ENCODE peak calls at places on chromosomes 2 and 18, in four cellular contexts. N, M, Q and V are unnamed samples. For H3K9me3, the result is how much of the 10 kb centered on the place peaks cover.

GRCh38 chr2:158725496-158725895 is 69.6 kb upstream of the DAPL1 start:
- DNase-seq in N (no peak), M (no peak), Q (no peak), V (no peak)

GRCh38 chr18:23812566-23813440 is 123.5 kb downstream of the LAMA3 start:
- DNase-seq in N (no peak), M (no peak), Q (no peak), V (no peak)

GRCh38 chr2:236728916-236729670 is 159.5 kb downstream of the ACKR3 start:
- DNase-seq in N (no peak), M (no peak), Q (no peak), V (no peak)

GRCh38 chr2:154740360-154740759 is 41.9 kb downstream of the KCNJ3 start:
- DNase-seq in N (no peak), M (no peak), Q (no peak), V (no peak)

GRCh38 chr18:22856870-22857269 is 76.3 kb upstream of the RBBP8 start:
- DNase-seq in N (no peak), M (no peak), Q (no peak), V (peak)

GRCh38 chr2:144832048-144832447 is 312.1 kb upstream of the ZEB2 start:
- DNase-seq in N (no peak), M (no peak), Q (no peak), V (no peak)

GRCh38 chr18:51211552-51211951 is 14.1 kb upstream of the MEX3C start:
- DNase-seq in N (no peak), M (peak), Q (no peak), V (no peak)

GRCh38 chr2:74873678-74874640 is 40.0 kb downstream of the HK2 start:
- DNase-seq in N (no peak), M (no peak), Q (no peak), V (no peak)

GRCh38 chr18:79728931-79729586 is 49.5 kb downstream of the CTDP1 start:
- DNase-seq in N (no peak), M (no peak), Q (no peak), V (no peak)

GRCh38 chr2:121949271-121949670 is 193.8 kb downstream of the TSN start:
- DNase-seq in N (no peak), M (no peak), Q (no peak), V (no peak)

GRCh38 chr2:70041666-70042065 is 45.6 kb upstream of the PCBP1 start:
- DNase-seq in N (no peak), M (no peak), Q (no peak), V (no peak)

GRCh38 chr2:201887851-201888451 is 81.6 kb downstream of the CDK15 start:
- DNase-seq in N (no peak), M (no peak), Q (no peak), V (no peak)

GRCh38 chr2:10494351-10495066 is 46.4 kb upstream of the ODC1 start:
- DNase-seq in N (peak), M (no peak), Q (no peak), V (no peak)

GRCh38 chr2:144553379-144553778 is 33.5 kb upstream of the ZEB2 start:
- DNase-seq in N (no peak), M (no peak), Q (no peak), V (no peak)

GRCh38 chr2:158779621-158780020 is 15.5 kb upstream of the DAPL1 start:
- DNase-seq in N (no peak), M (no peak), Q (peak), V (no peak)

GRCh38 chr2:135742307-135742838 is 718 bp downstream of the UBXN4 start:
- DNase-seq in N (peak), M (peak), Q (peak), V (peak)

GRCh38 chr18:26268454-26268853 is 42.2 kb downstream of the TAF4B start:
- DNase-seq in N (no peak), M (no peak), Q (no peak), V (no peak)

GRCh38 chr18:28359177-28359576 is 182.2 kb upstream of the CDH2 start:
- DNase-seq in N (no peak), M (no peak), Q (no peak), V (no peak)

GRCh38 chr2:127407661-127408003 is 10.6 kb upstream of the PROC start:
- DNase-seq in N (no peak), M (no peak), Q (no peak), V (no peak)

GRCh38 chr2:127408807-127409099 is 9.5 kb upstream of the PROC start:
- DNase-seq in N (no peak), M (no peak), Q (no peak), V (no peak)

GRCh38 chr2:127406454-127406853 is 11.8 kb upstream of the PROC start:
- DNase-seq in N (no peak), M (no peak), Q (no peak), V (no peak)

GRCh38 chr2:127407091-127407490 is 11.1 kb upstream of the PROC start:
- DNase-seq in N (no peak), M (no peak), Q (no peak), V (no peak)

GRCh38 chr2:127408004-127408806 is 10.0 kb upstream of the PROC start:
- DNase-seq in N (peak), M (peak), Q (peak), V (peak)
- TF ChIP-seq POLR2A in N (no peak), M (peak), Q (peak), V (peak)

DNA sequence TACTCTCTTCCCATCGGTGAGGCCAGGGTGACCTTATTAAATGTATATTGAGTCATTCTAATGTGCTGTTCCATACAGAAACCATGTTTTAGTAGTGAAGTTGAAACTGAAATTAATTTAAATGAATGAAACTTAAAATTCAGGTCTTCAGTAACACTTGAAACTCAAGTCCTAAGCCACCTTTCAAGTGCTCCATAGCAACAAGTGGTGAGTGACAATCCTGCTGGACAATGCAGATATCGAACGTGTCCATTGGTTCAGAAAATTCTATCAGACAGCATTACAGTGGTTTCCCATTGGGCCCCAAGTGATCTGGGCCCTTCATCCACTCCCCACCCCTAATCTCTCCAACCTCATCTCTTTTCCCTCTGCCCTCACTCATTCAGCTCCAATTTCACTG is 48.7 kb downstream of the HNMT start:
- DNase-seq in N (no peak), M (no peak), Q (no peak), V (no peak)
- H3K9me3 ChIP-seq in N (under half), M (under half), Q (under half), V (under half)

DNA sequence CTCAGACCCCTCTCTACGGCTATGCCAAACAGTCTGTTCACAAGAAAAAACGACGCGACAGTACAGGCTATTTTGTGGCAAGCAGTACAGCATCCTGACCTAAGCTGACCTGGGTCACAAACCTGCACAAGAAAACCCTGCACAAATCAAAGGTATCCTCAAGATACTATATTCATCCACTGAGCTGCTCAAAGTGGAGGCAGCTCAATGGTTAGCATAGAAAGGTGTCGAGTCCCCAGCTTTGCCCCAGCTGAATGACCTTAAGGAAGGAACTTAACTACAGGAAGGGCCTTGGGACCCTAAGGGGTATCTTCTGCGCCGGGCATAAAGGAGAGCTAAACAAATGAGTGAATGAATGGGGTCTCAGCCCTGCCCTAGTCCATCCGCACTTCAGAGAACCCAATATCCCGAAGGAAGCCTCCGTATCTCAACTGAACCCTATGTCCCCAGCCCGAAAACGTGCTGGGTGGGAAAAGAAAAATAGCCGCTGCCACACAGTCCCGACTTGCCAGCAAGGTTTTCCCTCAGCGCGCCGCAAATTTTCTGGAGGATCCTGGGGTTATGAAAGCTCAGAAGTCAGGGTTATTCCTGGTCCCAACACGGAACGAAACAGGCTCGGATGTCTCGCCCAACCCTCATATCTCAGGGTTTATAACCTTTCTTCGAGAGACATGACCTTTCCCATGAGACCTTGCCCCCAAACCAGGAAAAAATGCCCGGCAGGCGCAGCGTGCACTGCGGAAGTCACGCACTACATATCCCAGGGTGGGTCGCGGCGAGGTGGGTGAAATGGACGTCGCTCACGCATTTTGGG is at the start of gene FASTKD1:
- DNase-seq in N (peak), M (peak), Q (peak), V (peak)
- TF ChIP-seq POLR2A in N (no peak), M (no peak), Q (peak), V (no peak)

DNA sequence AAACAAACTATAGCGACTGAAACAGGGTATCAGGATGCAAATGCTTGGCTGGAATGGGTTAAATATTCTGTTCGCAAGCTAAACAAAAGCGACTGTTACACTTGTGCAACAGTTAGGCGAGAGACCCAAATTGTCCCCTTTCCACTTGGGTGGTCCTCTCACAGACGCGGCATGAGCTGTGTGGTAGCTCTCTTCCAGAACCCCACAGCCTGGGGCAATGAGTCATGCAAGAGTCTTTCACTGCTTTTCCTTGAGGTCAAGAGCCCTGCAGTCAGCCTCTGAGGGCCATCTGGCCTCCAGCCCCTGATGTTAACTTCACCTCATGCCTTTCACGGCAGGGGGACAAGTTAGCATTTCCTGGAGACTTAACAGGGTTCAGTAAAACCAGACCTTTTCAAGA is 25.7 kb downstream of the SULT1C4 start:
- DNase-seq in N (no peak), M (no peak), Q (no peak), V (no peak)
- H3K9me3 ChIP-seq in N (under half), M (under half), Q (under half), V (under half)

DNA sequence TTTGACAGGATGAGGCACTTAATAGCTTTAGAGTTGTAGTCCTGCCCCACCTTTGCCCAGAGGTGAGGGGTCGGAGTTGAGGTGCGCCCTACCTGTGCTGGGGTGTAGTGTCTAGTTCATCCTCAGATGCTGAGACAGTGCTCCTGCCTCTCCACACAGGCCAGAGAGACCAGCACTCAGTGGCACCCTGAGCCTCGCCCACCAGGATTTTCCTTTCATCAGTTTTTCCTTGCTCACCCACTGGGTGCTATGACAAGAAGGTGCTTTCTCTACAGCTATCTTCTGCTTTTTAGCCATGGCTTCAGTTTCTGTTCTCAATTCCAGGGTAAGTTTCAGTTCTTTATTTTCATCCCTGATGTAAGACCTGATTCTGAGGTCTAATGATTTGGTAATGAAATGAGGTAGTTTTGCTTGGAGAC is 16.8 kb upstream of the TMEM131 start:
- DNase-seq in N (no peak), M (no peak), Q (no peak), V (no peak)
- TF ChIP-seq POLR2A in N (no peak), M (no peak), Q (no peak), V (no peak)

GRCh38 chr2:132466428-132467028 is 49.9 kb downstream of the GPR39 start:
- DNase-seq in N (no peak), M (no peak), Q (no peak), V (no peak)
- H3K9me3 ChIP-seq in N (half or more), M (under half), Q (under half), V (under half)

GRCh38 chr2:20596193-20596972 is 54.5 kb downstream of the HS1BP3 start:
- DNase-seq in N (peak), M (peak), Q (no peak), V (no peak)

GRCh38 chr2:20596973-20597867 is 53.7 kb downstream of the HS1BP3 start:
- DNase-seq in N (peak), M (peak), Q (peak), V (peak)

GRCh38 chr2:20594957-20595356 is 55.9 kb downstream of the HS1BP3 start:
- DNase-seq in N (peak), M (peak), Q (peak), V (peak)

GRCh38 chr2:20594048-20594750 is 56.7 kb downstream of the HS1BP3 start:
- DNase-seq in N (peak), M (peak), Q (no peak), V (no peak)

DNA sequence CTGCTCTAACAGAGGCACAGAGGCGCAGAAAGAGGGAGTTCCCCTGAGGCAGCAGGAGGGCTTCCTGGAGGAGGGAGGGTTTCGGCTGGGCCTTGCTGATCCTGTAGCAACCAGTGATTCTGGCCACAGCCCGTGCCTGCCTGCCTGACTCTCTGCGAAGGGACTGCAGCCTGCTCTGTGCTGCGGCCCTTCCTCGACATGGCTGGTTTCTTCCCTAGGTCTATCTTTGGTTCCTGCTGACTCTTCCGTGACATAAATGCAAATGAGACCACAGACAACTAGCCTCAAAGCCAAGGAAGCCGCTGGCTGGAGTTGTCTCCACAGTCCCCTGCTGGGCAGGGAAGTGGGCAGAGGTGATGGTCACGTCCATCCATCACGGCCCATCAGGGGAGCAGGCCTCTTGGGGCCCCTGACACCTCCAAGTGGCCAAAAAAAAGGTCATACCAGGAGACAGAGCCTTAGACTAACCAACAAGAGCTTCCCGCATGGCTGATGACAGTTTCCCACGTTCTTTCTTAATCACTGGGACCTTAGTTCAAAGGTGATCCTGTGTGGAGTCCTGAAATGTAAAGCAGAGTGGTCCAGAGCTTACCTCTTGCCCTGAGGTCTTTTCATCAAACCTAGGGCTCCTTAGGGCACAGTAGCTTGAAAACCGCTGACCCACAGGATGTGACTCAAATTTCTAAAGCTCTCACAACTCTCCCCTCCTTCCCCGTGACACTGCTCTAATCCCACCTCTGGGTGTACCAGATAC is 55.3 kb downstream of the HS1BP3 start:
- DNase-seq in N (peak), M (peak), Q (peak), V (peak)
- TF ChIP-seq POLR2A in N (no peak), M (no peak), Q (no peak), V (no peak)

GRCh38 chr2:107657049-107657448 is 169.6 kb upstream of the RGPD4 start:
- DNase-seq in N (no peak), M (no peak), Q (no peak), V (no peak)
- H3K9me3 ChIP-seq in N (under half), M (under half), Q (under half), V (under half)